ENCODE peak calls at places on chromosome 7, in eight cellular contexts. I is dorsolateral prefrontal cortex, P is heart left ventricle, D is brain microvascular endothelial cell, B is cardiac muscle cell, T is HCT116, U is mesenchymal stem cell, W is heart right ventricle. S is an unnamed sample.

GRCh38 chr7:112898432-112899290 is 108.5 kb upstream of the TMEM168 start:
- DNase-seq in I (no peak), P (no peak), D (peak), B (peak), T (peak), U (peak), W (no peak), S (no peak)

GRCh38 chr7:91512958-91513357 is 248.7 kb downstream of the FZD1 start:
- DNase-seq in I (no peak), P (no peak), D (no peak), B (no peak), T (no peak), U (peak), W (no peak), S (no peak)

GRCh38 chr7:81284576-81284975 is 365.7 kb upstream of the SEMA3C start:
- DNase-seq in I (no peak), P (no peak), D (peak), B (peak), T (peak), U (peak), W (no peak), S (no peak)

GRCh38 chr7:41981046-41982040 is 255.7 kb downstream of the GLI3 start:
- DNase-seq in I (no peak), P (no peak), D (no peak), B (no peak), T (no peak), U (no peak), W (no peak), S (no peak)

GRCh38 chr7:158559356-158559755 is 28.3 kb downstream of the PTPRN2 start:
- DNase-seq in I (no peak), P (no peak), D (no peak), B (no peak), T (no peak), U (no peak), W (no peak), S (no peak)

GRCh38 chr7:41886906-41887311 is 184.0 kb upstream of the INHBA start:
- DNase-seq in I (no peak), P (no peak), D (peak), B (peak), T (no peak), U (peak), W (peak), S (no peak)

GRCh38 chr7:2018786-2019692 is 213.7 kb downstream of the MAD1L1 start:
- DNase-seq in I (peak), P (no peak), D (peak), B (peak), T (no peak), U (peak), W (peak), S (no peak)

GRCh38 chr7:33965116-33965827 is 59.9 kb downstream of the BMPER start:
- DNase-seq in I (no peak), P (no peak), D (no peak), B (peak), T (no peak), U (peak), W (no peak), S (no peak)

GRCh38 chr7:22586806-22587180 is 86.8 kb upstream of the STEAP1B start:
- DNase-seq in I (no peak), P (no peak), D (peak), B (peak), T (no peak), U (peak), W (no peak), S (no peak)

GRCh38 chr7:16926283-16926682 is 44.5 kb upstream of the AGR3 start:
- DNase-seq in I (peak), P (peak), D (peak), B (peak), T (peak), U (peak), W (no peak), S (no peak)

DNA sequence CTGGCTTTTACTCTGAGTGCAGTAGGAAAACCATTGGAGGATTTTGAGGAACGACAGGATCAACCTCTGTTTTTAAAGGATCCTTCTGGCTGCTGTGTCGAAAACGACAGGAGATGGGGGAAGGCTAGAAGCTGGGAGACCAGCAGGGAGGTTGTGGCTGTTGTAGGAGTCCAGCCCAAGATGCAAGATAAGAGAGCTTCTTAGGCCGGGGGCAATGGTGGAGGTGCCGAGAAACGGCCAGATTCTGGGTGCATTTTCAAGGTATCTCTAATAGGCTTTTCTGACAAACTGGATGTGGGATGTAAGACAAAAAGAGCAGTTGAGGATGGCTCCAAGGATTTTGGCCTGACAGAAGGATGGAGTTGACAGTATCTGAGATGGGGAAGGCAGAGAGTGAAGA is 10.3 kb upstream of the PVRIG start:
- DNase-seq in I (no peak), P (no peak), D (no peak), B (no peak), T (no peak), U (no peak), W (no peak), S (no peak)
- H3K4me3 ChIP-seq in I (no peak), P (no peak), D (no peak), B (no peak), T (no peak), U (no peak), W (no peak), S (no peak)

GRCh38 chr7:55467047-55467593 is 102.0 kb downstream of the LANCL2 start:
- DNase-seq in I (no peak), P (no peak), D (no peak), B (no peak), T (no peak), U (no peak), W (no peak), S (no peak)
- H3K27ac ChIP-seq in I (no peak), P (no peak), D (no peak), B (no peak), T (no peak), U (no peak), W (no peak), S (peak)

GRCh38 chr7:117313582-117313981 is 9.3 kb downstream of the WNT2 start:
- DNase-seq in I (no peak), P (no peak), D (no peak), B (no peak), T (no peak), U (no peak), W (no peak), S (no peak)
- H3K4me3 ChIP-seq in I (no peak), P (no peak), D (no peak), B (no peak), T (no peak), U (no peak), W (no peak), S (no peak)

GRCh38 chr7:115088938-115089337 is 167.0 kb downstream of the MDFIC start:
- DNase-seq in I (no peak), P (no peak), D (no peak), B (no peak), T (no peak), U (no peak), W (no peak), S (no peak)
- H3K27ac ChIP-seq in I (no peak), P (peak), D (no peak), B (no peak), T (no peak), U (no peak), W (no peak), S (no peak)

GRCh38 chr7:32905175-32905662 is 13.7 kb upstream of the KBTBD2 start:
- DNase-seq in I (peak), P (peak), D (peak), B (peak), T (peak), U (peak), W (peak), S (peak)
- H3K4me3 ChIP-seq in I (peak), P (peak), D (peak), B (peak), T (peak), U (peak), W (no peak), S (peak)

GRCh38 chr7:64610997-64611396 is 48.1 kb upstream of the ZNF680 start:
- DNase-seq in I (no peak), P (no peak), D (no peak), B (no peak), T (no peak), U (no peak), W (no peak), S (no peak)
- H3K27ac ChIP-seq in I (no peak), P (no peak), D (no peak), B (no peak), T (no peak), U (no peak), W (no peak), S (no peak)

GRCh38 chr7:98869001-98869373 is 827 bp downstream of the TMEM130 start:
- DNase-seq in I (no peak), P (no peak), D (no peak), B (no peak), T (no peak), U (no peak), W (no peak), S (no peak)
- H3K4me3 ChIP-seq in I (peak), P (no peak), D (no peak), B (no peak), T (no peak), U (no peak), W (no peak), S (no peak)